ENCODE peak calls at places on chromosomes 13 and 19, in four cellular contexts. P, A, Q and M are unnamed samples. For H3K9me3, the result is how much of the 10 kb centered on the place peaks cover.

GRCh38 chr19:5292453-5292842 is 48.2 kb downstream of the PTPRS start:
- DNase-seq in P (no peak), A (peak), Q (peak), M (no peak)

GRCh38 chr13:30802953-30803478 is 67.7 kb downstream of the ALOX5AP start:
- DNase-seq in P (peak), A (peak), Q (peak), M (peak)

GRCh38 chr19:45643927-45644771 is 5.0 kb upstream of the EML2 start:
- DNase-seq in P (no peak), A (no peak), Q (no peak), M (no peak)

GRCh38 chr13:44365008-44365407 is 8.6 kb upstream of the SERP2 start:
- DNase-seq in P (no peak), A (no peak), Q (no peak), M (no peak)

GRCh38 chr13:46964789-46965527 is 68.1 kb upstream of the HTR2A start:
- DNase-seq in P (no peak), A (no peak), Q (no peak), M (no peak)

GRCh38 chr13:110775576-110775975 is 62.1 kb downstream of the ING1 start:
- DNase-seq in P (no peak), A (no peak), Q (no peak), M (no peak)

GRCh38 chr19:776549-776948 is 20.7 kb upstream of the PTBP1 start:
- DNase-seq in P (no peak), A (no peak), Q (no peak), M (no peak)

GRCh38 chr13:40963927-40964326 is 55.2 kb downstream of the ELF1 start:
- DNase-seq in P (no peak), A (no peak), Q (no peak), M (no peak)

GRCh38 chr13:26707122-26708006 is 53.2 kb downstream of the GPR12 start:
- DNase-seq in P (no peak), A (peak), Q (peak), M (peak)

GRCh38 chr19:31166206-31166605 is 183.0 kb downstream of the TSHZ3 start:
- DNase-seq in P (no peak), A (no peak), Q (no peak), M (no peak)

GRCh38 chr19:14577885-14578427 is 4.9 kb upstream of the CLEC17A start:
- DNase-seq in P (no peak), A (peak), Q (no peak), M (no peak)

GRCh38 chr13:29429496-29429895 is 166.0 kb downstream of the SLC7A1 start:
- DNase-seq in P (no peak), A (no peak), Q (no peak), M (no peak)

GRCh38 chr13:48486836-48487235 is 46.0 kb downstream of the RCBTB2 start:
- DNase-seq in P (no peak), A (no peak), Q (no peak), M (peak)

GRCh38 chr13:28181413-28181812 is 43.1 kb downstream of the PAN3 start:
- DNase-seq in P (no peak), A (no peak), Q (no peak), M (no peak)

GRCh38 chr13:45143346-45143751 is 23.0 kb downstream of the GTF2F2 start:
- DNase-seq in P (no peak), A (no peak), Q (no peak), M (no peak)

GRCh38 chr13:83498486-83499190 is 383.6 kb downstream of the SLITRK1 start:
- DNase-seq in P (no peak), A (no peak), Q (no peak), M (no peak)

GRCh38 chr13:106835477-106835876 is 267.5 kb upstream of the ARGLU1 start:
- DNase-seq in P (no peak), A (no peak), Q (no peak), M (no peak)

GRCh38 chr13:113897161-113897560 is 33.3 kb upstream of the GAS6 start:
- DNase-seq in P (no peak), A (no peak), Q (no peak), M (no peak)

GRCh38 chr19:17282488-17283256 is 971 bp downstream of the ANKLE1 start:
- DNase-seq in P (peak), A (peak), Q (peak), M (peak)

GRCh38 chr13:107545946-107546502 is 669.3 kb downstream of the LIG4 start:
- DNase-seq in P (no peak), A (no peak), Q (no peak), M (no peak)

GRCh38 chr19:6963937-6964336 is 57.3 kb downstream of the MBD3L2B start:
- DNase-seq in P (no peak), A (peak), Q (no peak), M (peak)
- H3K9me3 ChIP-seq in P (under half), A (under half), Q (under half), M (under half)

GRCh38 chr19:43883864-43884263 is 51.2 kb downstream of the ZNF45 start:
- DNase-seq in P (no peak), A (no peak), Q (no peak), M (no peak)
- H3K9me3 ChIP-seq in P (under half), A (under half), Q (half or more), M (under half)

GRCh38 chr19:16118489-16119033 is 6.9 kb downstream of the RAB8A start:
- DNase-seq in P (peak), A (no peak), Q (no peak), M (no peak)

GRCh38 chr19:16121967-16122366 is 10.3 kb downstream of the RAB8A start:
- DNase-seq in P (no peak), A (no peak), Q (no peak), M (no peak)

GRCh38 chr19:16124953-16125352 is 13.3 kb downstream of the RAB8A start:
- DNase-seq in P (no peak), A (no peak), Q (no peak), M (no peak)

GRCh38 chr19:16117594-16118033 is 5.9 kb downstream of the RAB8A start:
- DNase-seq in P (no peak), A (no peak), Q (no peak), M (no peak)

DNA sequence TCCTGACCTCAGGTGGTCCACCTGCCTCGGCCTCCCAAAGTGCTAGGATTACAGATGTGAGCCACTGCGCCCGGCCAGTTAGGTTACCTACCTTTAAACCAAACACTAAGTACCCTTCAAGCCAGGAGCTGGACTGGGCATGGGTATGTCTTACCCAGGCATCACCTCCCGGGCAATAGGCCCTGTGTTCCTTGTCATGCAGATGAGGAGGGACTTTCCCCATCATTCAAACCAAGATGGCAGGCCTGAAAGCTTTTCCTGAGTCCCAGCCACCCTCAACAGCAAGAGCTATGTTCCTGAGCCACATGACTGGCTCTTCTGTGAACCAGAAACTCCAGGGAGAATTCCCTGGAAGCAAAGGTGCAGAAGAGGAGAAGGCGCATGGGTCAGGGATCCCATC is 9.5 kb downstream of the RAB8A start:
- DNase-seq in P (no peak), A (no peak), Q (no peak), M (no peak)
- H3K9me3 ChIP-seq in P (under half), A (under half), Q (under half), M (under half)

GRCh38 chr19:54558339-54558738 is 15.3 kb upstream of the LILRA2 start:
- DNase-seq in P (no peak), A (no peak), Q (no peak), M (no peak)

GRCh38 chr19:54556194-54556593 is 17.4 kb upstream of the LILRA2 start:
- DNase-seq in P (no peak), A (no peak), Q (no peak), M (no peak)

GRCh38 chr19:54561840-54562239 is 11.8 kb upstream of the LILRA2 start:
- DNase-seq in P (peak), A (no peak), Q (no peak), M (no peak)

GRCh38 chr19:54560881-54561385 is 12.7 kb upstream of the LILRA2 start:
- DNase-seq in P (no peak), A (no peak), Q (no peak), M (no peak)
- H3K9me3 ChIP-seq in P (under half), A (under half), Q (under half), M (under half)

GRCh38 chr19:57927587-57927986 is 7.6 kb downstream of the ZNF418 start:
- DNase-seq in P (no peak), A (no peak), Q (no peak), M (no peak)
- H3K9me3 ChIP-seq in P (under half), A (under half), Q (half or more), M (under half)

GRCh38 chr19:58274771-58275199 is 4.0 kb upstream of the ZNF8 start:
- DNase-seq in P (no peak), A (no peak), Q (no peak), M (no peak)
- H3K9me3 ChIP-seq in P (half or more), A (under half), Q (under half), M (under half)

GRCh38 chr13:19062019-19062646 is 119.5 kb downstream of the TUBA3C start:
- DNase-seq in P (no peak), A (no peak), Q (no peak), M (no peak)

GRCh38 chr13:19061278-19061677 is 120.3 kb downstream of the TUBA3C start:
- DNase-seq in P (no peak), A (no peak), Q (no peak), M (no peak)

GRCh38 chr13:19060311-19061002 is 121.2 kb downstream of the TUBA3C start:
- DNase-seq in P (no peak), A (no peak), Q (no peak), M (no peak)

GRCh38 chr13:19059016-19059780 is 122.4 kb downstream of the TUBA3C start:
- DNase-seq in P (no peak), A (no peak), Q (no peak), M (no peak)

GRCh38 chr13:19062801-19063200 is 118.8 kb downstream of the TUBA3C start:
- DNase-seq in P (no peak), A (no peak), Q (no peak), M (no peak)
- H3K9me3 ChIP-seq in P (under half), A (under half), Q (under half), M (under half)